ENCODE peak calls at places on chromosomes 6 and 20, in ten cellular contexts. One of them, this sample, is unnamed.

GRCh38 chr6:24935753-24936152 is at the start of gene RIPOR2:
- DNase-seq in fibroblast of the aortic adventitia: no peak
- DNase-seq in NCI-H1105: no peak
- DNase-seq in HCEC 1CT: no peak
- DNase-seq in stimulated activated CD8-positive, alpha-beta memory T cell treated with anti-CD3 and anti-CD28 coated beads, Interleukin-4, amount 100 ng/mL, for 48 hours: peak
- DNase-seq in activated naive CD8-positive, alpha-beta T cell treated with anti-CD3 and anti-CD28 coated beads, Interleukin-2, amount 10 ng/mL, durations not matched to agents 7 days and 5 days: peak
- DNase-seq in fibroblast of lung: no peak
- DNase-seq in foreskin fibroblast: no peak
- DNase-seq in tibial nerve: no peak
- DNase-seq in posterior cingulate gyrus: no peak
- DNase-seq in this sample: no peak

GRCh38 chr20:56985286-56985685 is 281.2 kb downstream of the BMP7 start:
- DNase-seq in fibroblast of the aortic adventitia: no peak
- DNase-seq in NCI-H1105: no peak
- DNase-seq in HCEC 1CT: no peak
- DNase-seq in stimulated activated CD8-positive, alpha-beta memory T cell treated with anti-CD3 and anti-CD28 coated beads, Interleukin-4, amount 100 ng/mL, for 48 hours: no peak
- DNase-seq in activated naive CD8-positive, alpha-beta T cell treated with anti-CD3 and anti-CD28 coated beads, Interleukin-2, amount 10 ng/mL, durations not matched to agents 7 days and 5 days: no peak
- DNase-seq in fibroblast of lung: no peak
- DNase-seq in foreskin fibroblast: peak
- DNase-seq in tibial nerve: no peak
- DNase-seq in posterior cingulate gyrus: no peak
- DNase-seq in this sample: no peak

GRCh38 chr6:53912661-53913060 is 117.9 kb downstream of the LRRC1 start:
- DNase-seq in fibroblast of the aortic adventitia: no peak
- DNase-seq in NCI-H1105: no peak
- DNase-seq in HCEC 1CT: no peak
- DNase-seq in stimulated activated CD8-positive, alpha-beta memory T cell treated with anti-CD3 and anti-CD28 coated beads, Interleukin-4, amount 100 ng/mL, for 48 hours: no peak
- DNase-seq in activated naive CD8-positive, alpha-beta T cell treated with anti-CD3 and anti-CD28 coated beads, Interleukin-2, amount 10 ng/mL, durations not matched to agents 7 days and 5 days: no peak
- DNase-seq in fibroblast of lung: no peak
- DNase-seq in foreskin fibroblast: no peak
- DNase-seq in tibial nerve: no peak
- DNase-seq in posterior cingulate gyrus: no peak
- DNase-seq in this sample: no peak

GRCh38 chr6:119620846-119621570 is 271.4 kb upstream of the MAN1A1 start:
- DNase-seq in fibroblast of the aortic adventitia: peak
- DNase-seq in NCI-H1105: no peak
- DNase-seq in HCEC 1CT: peak
- DNase-seq in stimulated activated CD8-positive, alpha-beta memory T cell treated with anti-CD3 and anti-CD28 coated beads, Interleukin-4, amount 100 ng/mL, for 48 hours: no peak
- DNase-seq in activated naive CD8-positive, alpha-beta T cell treated with anti-CD3 and anti-CD28 coated beads, Interleukin-2, amount 10 ng/mL, durations not matched to agents 7 days and 5 days: no peak
- DNase-seq in fibroblast of lung: peak
- DNase-seq in foreskin fibroblast: peak
- DNase-seq in tibial nerve: no peak
- DNase-seq in posterior cingulate gyrus: no peak
- DNase-seq in this sample: no peak

GRCh38 chr6:169469028-169469427 is 215.4 kb upstream of the THBS2 start:
- DNase-seq in fibroblast of the aortic adventitia: no peak
- DNase-seq in NCI-H1105: no peak
- DNase-seq in HCEC 1CT: no peak
- DNase-seq in stimulated activated CD8-positive, alpha-beta memory T cell treated with anti-CD3 and anti-CD28 coated beads, Interleukin-4, amount 100 ng/mL, for 48 hours: no peak
- DNase-seq in activated naive CD8-positive, alpha-beta T cell treated with anti-CD3 and anti-CD28 coated beads, Interleukin-2, amount 10 ng/mL, durations not matched to agents 7 days and 5 days: no peak
- DNase-seq in fibroblast of lung: no peak
- DNase-seq in foreskin fibroblast: no peak
- DNase-seq in tibial nerve: no peak
- DNase-seq in posterior cingulate gyrus: no peak
- DNase-seq in this sample: no peak

GRCh38 chr6:157929076-157929475 is 52.6 kb upstream of the SYNJ2 start:
- DNase-seq in fibroblast of the aortic adventitia: no peak
- DNase-seq in NCI-H1105: no peak
- DNase-seq in HCEC 1CT: no peak
- DNase-seq in stimulated activated CD8-positive, alpha-beta memory T cell treated with anti-CD3 and anti-CD28 coated beads, Interleukin-4, amount 100 ng/mL, for 48 hours: no peak
- DNase-seq in activated naive CD8-positive, alpha-beta T cell treated with anti-CD3 and anti-CD28 coated beads, Interleukin-2, amount 10 ng/mL, durations not matched to agents 7 days and 5 days: no peak
- DNase-seq in fibroblast of lung: no peak
- DNase-seq in foreskin fibroblast: no peak
- DNase-seq in tibial nerve: no peak
- DNase-seq in posterior cingulate gyrus: no peak
- DNase-seq in this sample: no peak

GRCh38 chr6:139388384-139388783 is 13.9 kb upstream of the CITED2 start:
- DNase-seq in fibroblast of the aortic adventitia: no peak
- DNase-seq in NCI-H1105: no peak
- DNase-seq in HCEC 1CT: no peak
- DNase-seq in stimulated activated CD8-positive, alpha-beta memory T cell treated with anti-CD3 and anti-CD28 coated beads, Interleukin-4, amount 100 ng/mL, for 48 hours: no peak
- DNase-seq in activated naive CD8-positive, alpha-beta T cell treated with anti-CD3 and anti-CD28 coated beads, Interleukin-2, amount 10 ng/mL, durations not matched to agents 7 days and 5 days: no peak
- DNase-seq in fibroblast of lung: no peak
- DNase-seq in foreskin fibroblast: no peak
- DNase-seq in tibial nerve: no peak
- DNase-seq in posterior cingulate gyrus: no peak
- DNase-seq in this sample: no peak

GRCh38 chr6:40328376-40328987 is 258.7 kb downstream of the LRFN2 start:
- DNase-seq in fibroblast of the aortic adventitia: no peak
- DNase-seq in NCI-H1105: peak
- DNase-seq in HCEC 1CT: no peak
- DNase-seq in stimulated activated CD8-positive, alpha-beta memory T cell treated with anti-CD3 and anti-CD28 coated beads, Interleukin-4, amount 100 ng/mL, for 48 hours: peak
- DNase-seq in activated naive CD8-positive, alpha-beta T cell treated with anti-CD3 and anti-CD28 coated beads, Interleukin-2, amount 10 ng/mL, durations not matched to agents 7 days and 5 days: peak
- DNase-seq in fibroblast of lung: no peak
- DNase-seq in foreskin fibroblast: no peak
- DNase-seq in tibial nerve: no peak
- DNase-seq in posterior cingulate gyrus: no peak
- DNase-seq in this sample: peak

GRCh38 chr6:116366740-116367275 is 3.9 kb upstream of the DSE start:
- DNase-seq in fibroblast of the aortic adventitia: no peak
- DNase-seq in NCI-H1105: no peak
- DNase-seq in HCEC 1CT: no peak
- DNase-seq in stimulated activated CD8-positive, alpha-beta memory T cell treated with anti-CD3 and anti-CD28 coated beads, Interleukin-4, amount 100 ng/mL, for 48 hours: no peak
- DNase-seq in activated naive CD8-positive, alpha-beta T cell treated with anti-CD3 and anti-CD28 coated beads, Interleukin-2, amount 10 ng/mL, durations not matched to agents 7 days and 5 days: no peak
- DNase-seq in fibroblast of lung: no peak
- DNase-seq in foreskin fibroblast: no peak
- DNase-seq in tibial nerve: no peak
- DNase-seq in posterior cingulate gyrus: no peak
- DNase-seq in this sample: peak

GRCh38 chr6:13457577-13457976 is 29.8 kb downstream of the GFOD1 start:
- DNase-seq in fibroblast of the aortic adventitia: peak
- DNase-seq in NCI-H1105: no peak
- DNase-seq in HCEC 1CT: peak
- DNase-seq in stimulated activated CD8-positive, alpha-beta memory T cell treated with anti-CD3 and anti-CD28 coated beads, Interleukin-4, amount 100 ng/mL, for 48 hours: no peak
- DNase-seq in activated naive CD8-positive, alpha-beta T cell treated with anti-CD3 and anti-CD28 coated beads, Interleukin-2, amount 10 ng/mL, durations not matched to agents 7 days and 5 days: no peak
- DNase-seq in fibroblast of lung: peak
- DNase-seq in foreskin fibroblast: peak
- DNase-seq in tibial nerve: no peak
- DNase-seq in posterior cingulate gyrus: no peak
- DNase-seq in this sample: no peak

GRCh38 chr6:24851086-24851485 is 52.4 kb upstream of the ARMH2 start:
- DNase-seq in fibroblast of the aortic adventitia: no peak
- DNase-seq in NCI-H1105: no peak
- DNase-seq in HCEC 1CT: no peak
- DNase-seq in stimulated activated CD8-positive, alpha-beta memory T cell treated with anti-CD3 and anti-CD28 coated beads, Interleukin-4, amount 100 ng/mL, for 48 hours: no peak
- DNase-seq in activated naive CD8-positive, alpha-beta T cell treated with anti-CD3 and anti-CD28 coated beads, Interleukin-2, amount 10 ng/mL, durations not matched to agents 7 days and 5 days: no peak
- DNase-seq in fibroblast of lung: no peak
- DNase-seq in foreskin fibroblast: no peak
- DNase-seq in tibial nerve: no peak
- DNase-seq in posterior cingulate gyrus: no peak
- DNase-seq in this sample: no peak

GRCh38 chr6:106334646-106335448 is 9.3 kb upstream of the ATG5 start:
- DNase-seq in fibroblast of the aortic adventitia: peak
- DNase-seq in NCI-H1105: peak
- DNase-seq in HCEC 1CT: peak
- DNase-seq in stimulated activated CD8-positive, alpha-beta memory T cell treated with anti-CD3 and anti-CD28 coated beads, Interleukin-4, amount 100 ng/mL, for 48 hours: peak
- DNase-seq in activated naive CD8-positive, alpha-beta T cell treated with anti-CD3 and anti-CD28 coated beads, Interleukin-2, amount 10 ng/mL, durations not matched to agents 7 days and 5 days: peak
- DNase-seq in fibroblast of lung: peak
- DNase-seq in foreskin fibroblast: peak
- DNase-seq in tibial nerve: no peak
- DNase-seq in posterior cingulate gyrus: no peak
- DNase-seq in this sample: peak

GRCh38 chr6:46781478-46782378 is 11.5 kb upstream of the MEP1A start:
- DNase-seq in fibroblast of the aortic adventitia: peak
- DNase-seq in NCI-H1105: peak
- DNase-seq in HCEC 1CT: peak
- DNase-seq in stimulated activated CD8-positive, alpha-beta memory T cell treated with anti-CD3 and anti-CD28 coated beads, Interleukin-4, amount 100 ng/mL, for 48 hours: peak
- DNase-seq in activated naive CD8-positive, alpha-beta T cell treated with anti-CD3 and anti-CD28 coated beads, Interleukin-2, amount 10 ng/mL, durations not matched to agents 7 days and 5 days: no peak
- DNase-seq in fibroblast of lung: peak
- DNase-seq in foreskin fibroblast: peak
- DNase-seq in tibial nerve: peak
- DNase-seq in posterior cingulate gyrus: peak
- DNase-seq in this sample: peak

GRCh38 chr20:56412473-56412790 is 372 bp downstream of the CASS4 start:
- DNase-seq in fibroblast of the aortic adventitia: no peak
- DNase-seq in NCI-H1105: no peak
- DNase-seq in HCEC 1CT: no peak
- DNase-seq in stimulated activated CD8-positive, alpha-beta memory T cell treated with anti-CD3 and anti-CD28 coated beads, Interleukin-4, amount 100 ng/mL, for 48 hours: no peak
- DNase-seq in activated naive CD8-positive, alpha-beta T cell treated with anti-CD3 and anti-CD28 coated beads, Interleukin-2, amount 10 ng/mL, durations not matched to agents 7 days and 5 days: no peak
- DNase-seq in fibroblast of lung: no peak
- DNase-seq in foreskin fibroblast: no peak
- DNase-seq in tibial nerve: no peak
- DNase-seq in posterior cingulate gyrus: no peak
- DNase-seq in this sample: no peak

GRCh38 chr6:11412616-11413015 is 124.9 kb upstream of the TMEM170B start:
- DNase-seq in fibroblast of the aortic adventitia: no peak
- DNase-seq in NCI-H1105: no peak
- DNase-seq in HCEC 1CT: no peak
- DNase-seq in stimulated activated CD8-positive, alpha-beta memory T cell treated with anti-CD3 and anti-CD28 coated beads, Interleukin-4, amount 100 ng/mL, for 48 hours: no peak
- DNase-seq in activated naive CD8-positive, alpha-beta T cell treated with anti-CD3 and anti-CD28 coated beads, Interleukin-2, amount 10 ng/mL, durations not matched to agents 7 days and 5 days: no peak
- DNase-seq in fibroblast of lung: no peak
- DNase-seq in foreskin fibroblast: no peak
- DNase-seq in tibial nerve: no peak
- DNase-seq in posterior cingulate gyrus: no peak
- DNase-seq in this sample: no peak

GRCh38 chr6:155419161-155419560 is 36.5 kb downstream of the NOX3 start:
- DNase-seq in fibroblast of the aortic adventitia: peak
- DNase-seq in NCI-H1105: no peak
- DNase-seq in HCEC 1CT: peak
- DNase-seq in stimulated activated CD8-positive, alpha-beta memory T cell treated with anti-CD3 and anti-CD28 coated beads, Interleukin-4, amount 100 ng/mL, for 48 hours: no peak
- DNase-seq in activated naive CD8-positive, alpha-beta T cell treated with anti-CD3 and anti-CD28 coated beads, Interleukin-2, amount 10 ng/mL, durations not matched to agents 7 days and 5 days: no peak
- DNase-seq in fibroblast of lung: no peak
- DNase-seq in foreskin fibroblast: peak
- DNase-seq in tibial nerve: no peak
- DNase-seq in posterior cingulate gyrus: no peak
- DNase-seq in this sample: no peak

GRCh38 chr6:72182337-72183246 is 296.2 kb downstream of the RIMS1 start:
- DNase-seq in fibroblast of the aortic adventitia: no peak
- DNase-seq in NCI-H1105: peak
- DNase-seq in HCEC 1CT: no peak
- DNase-seq in stimulated activated CD8-positive, alpha-beta memory T cell treated with anti-CD3 and anti-CD28 coated beads, Interleukin-4, amount 100 ng/mL, for 48 hours: no peak
- DNase-seq in activated naive CD8-positive, alpha-beta T cell treated with anti-CD3 and anti-CD28 coated beads, Interleukin-2, amount 10 ng/mL, durations not matched to agents 7 days and 5 days: peak
- DNase-seq in fibroblast of lung: peak
- DNase-seq in foreskin fibroblast: peak
- DNase-seq in tibial nerve: no peak
- DNase-seq in posterior cingulate gyrus: peak
- DNase-seq in this sample: peak

GRCh38 chr20:5531318-5532081 is 214.7 kb upstream of the PROKR2 start:
- DNase-seq in fibroblast of the aortic adventitia: peak
- DNase-seq in NCI-H1105: no peak
- DNase-seq in HCEC 1CT: no peak
- DNase-seq in stimulated activated CD8-positive, alpha-beta memory T cell treated with anti-CD3 and anti-CD28 coated beads, Interleukin-4, amount 100 ng/mL, for 48 hours: no peak
- DNase-seq in activated naive CD8-positive, alpha-beta T cell treated with anti-CD3 and anti-CD28 coated beads, Interleukin-2, amount 10 ng/mL, durations not matched to agents 7 days and 5 days: no peak
- DNase-seq in fibroblast of lung: peak
- DNase-seq in foreskin fibroblast: peak
- DNase-seq in tibial nerve: no peak
- DNase-seq in posterior cingulate gyrus: no peak
- DNase-seq in this sample: no peak

GRCh38 chr6:28658475-28659249 is 133.0 kb downstream of the GPX5 start:
- DNase-seq in fibroblast of the aortic adventitia: peak
- DNase-seq in NCI-H1105: no peak
- DNase-seq in HCEC 1CT: peak
- DNase-seq in stimulated activated CD8-positive, alpha-beta memory T cell treated with anti-CD3 and anti-CD28 coated beads, Interleukin-4, amount 100 ng/mL, for 48 hours: no peak
- DNase-seq in activated naive CD8-positive, alpha-beta T cell treated with anti-CD3 and anti-CD28 coated beads, Interleukin-2, amount 10 ng/mL, durations not matched to agents 7 days and 5 days: no peak
- DNase-seq in fibroblast of lung: peak
- DNase-seq in foreskin fibroblast: no peak
- DNase-seq in tibial nerve: no peak
- DNase-seq in posterior cingulate gyrus: no peak
- DNase-seq in this sample: no peak

GRCh38 chr6:89289710-89290109 is 25.4 kb downstream of the GABRR2 start:
- DNase-seq in fibroblast of the aortic adventitia: no peak
- DNase-seq in NCI-H1105: no peak
- DNase-seq in HCEC 1CT: no peak
- DNase-seq in stimulated activated CD8-positive, alpha-beta memory T cell treated with anti-CD3 and anti-CD28 coated beads, Interleukin-4, amount 100 ng/mL, for 48 hours: no peak
- DNase-seq in activated naive CD8-positive, alpha-beta T cell treated with anti-CD3 and anti-CD28 coated beads, Interleukin-2, amount 10 ng/mL, durations not matched to agents 7 days and 5 days: no peak
- DNase-seq in fibroblast of lung: no peak
- DNase-seq in foreskin fibroblast: no peak
- DNase-seq in tibial nerve: no peak
- DNase-seq in posterior cingulate gyrus: no peak
- DNase-seq in this sample: no peak

GRCh38 chr6:5636210-5637030 is 370.3 kb downstream of the NRN1 start:
- DNase-seq in fibroblast of the aortic adventitia: peak
- DNase-seq in NCI-H1105: no peak
- DNase-seq in HCEC 1CT: no peak
- DNase-seq in stimulated activated CD8-positive, alpha-beta memory T cell treated with anti-CD3 and anti-CD28 coated beads, Interleukin-4, amount 100 ng/mL, for 48 hours: no peak
- DNase-seq in activated naive CD8-positive, alpha-beta T cell treated with anti-CD3 and anti-CD28 coated beads, Interleukin-2, amount 10 ng/mL, durations not matched to agents 7 days and 5 days: no peak
- DNase-seq in fibroblast of lung: no peak
- DNase-seq in foreskin fibroblast: no peak
- DNase-seq in tibial nerve: no peak
- DNase-seq in posterior cingulate gyrus: no peak
- DNase-seq in this sample: peak

GRCh38 chr6:277746-278145 is 14.5 kb upstream of the DUSP22 start:
- DNase-seq in fibroblast of the aortic adventitia: no peak
- DNase-seq in NCI-H1105: no peak
- DNase-seq in HCEC 1CT: no peak
- DNase-seq in stimulated activated CD8-positive, alpha-beta memory T cell treated with anti-CD3 and anti-CD28 coated beads, Interleukin-4, amount 100 ng/mL, for 48 hours: no peak
- DNase-seq in activated naive CD8-positive, alpha-beta T cell treated with anti-CD3 and anti-CD28 coated beads, Interleukin-2, amount 10 ng/mL, durations not matched to agents 7 days and 5 days: no peak
- DNase-seq in fibroblast of lung: no peak
- DNase-seq in foreskin fibroblast: no peak
- DNase-seq in tibial nerve: no peak
- DNase-seq in posterior cingulate gyrus: no peak
- DNase-seq in this sample: no peak

GRCh38 chr20:22354647-22355046 is 229.7 kb downstream of the FOXA2 start:
- DNase-seq in fibroblast of the aortic adventitia: no peak
- DNase-seq in NCI-H1105: no peak
- DNase-seq in HCEC 1CT: no peak
- DNase-seq in stimulated activated CD8-positive, alpha-beta memory T cell treated with anti-CD3 and anti-CD28 coated beads, Interleukin-4, amount 100 ng/mL, for 48 hours: no peak
- DNase-seq in activated naive CD8-positive, alpha-beta T cell treated with anti-CD3 and anti-CD28 coated beads, Interleukin-2, amount 10 ng/mL, durations not matched to agents 7 days and 5 days: no peak
- DNase-seq in fibroblast of lung: no peak
- DNase-seq in foreskin fibroblast: no peak
- DNase-seq in tibial nerve: no peak
- DNase-seq in posterior cingulate gyrus: no peak
- DNase-seq in this sample: no peak

GRCh38 chr6:54515713-54516112 is 207.5 kb downstream of the TINAG start:
- DNase-seq in fibroblast of the aortic adventitia: no peak
- DNase-seq in NCI-H1105: no peak
- DNase-seq in HCEC 1CT: no peak
- DNase-seq in stimulated activated CD8-positive, alpha-beta memory T cell treated with anti-CD3 and anti-CD28 coated beads, Interleukin-4, amount 100 ng/mL, for 48 hours: no peak
- DNase-seq in activated naive CD8-positive, alpha-beta T cell treated with anti-CD3 and anti-CD28 coated beads, Interleukin-2, amount 10 ng/mL, durations not matched to agents 7 days and 5 days: no peak
- DNase-seq in fibroblast of lung: no peak
- DNase-seq in foreskin fibroblast: peak
- DNase-seq in tibial nerve: no peak
- DNase-seq in posterior cingulate gyrus: no peak
- DNase-seq in this sample: no peak

GRCh38 chr6:111837007-111837406 is 36.2 kb downstream of the FYN start:
- DNase-seq in fibroblast of the aortic adventitia: no peak
- DNase-seq in NCI-H1105: no peak
- DNase-seq in HCEC 1CT: no peak
- DNase-seq in stimulated activated CD8-positive, alpha-beta memory T cell treated with anti-CD3 and anti-CD28 coated beads, Interleukin-4, amount 100 ng/mL, for 48 hours: no peak
- DNase-seq in activated naive CD8-positive, alpha-beta T cell treated with anti-CD3 and anti-CD28 coated beads, Interleukin-2, amount 10 ng/mL, durations not matched to agents 7 days and 5 days: no peak
- DNase-seq in fibroblast of lung: no peak
- DNase-seq in foreskin fibroblast: no peak
- DNase-seq in tibial nerve: no peak
- DNase-seq in posterior cingulate gyrus: no peak
- DNase-seq in this sample: no peak

GRCh38 chr20:428658-429200 is 20.6 kb downstream of the RBCK1 start:
- DNase-seq in fibroblast of the aortic adventitia: no peak
- DNase-seq in NCI-H1105: no peak
- DNase-seq in HCEC 1CT: no peak
- DNase-seq in stimulated activated CD8-positive, alpha-beta memory T cell treated with anti-CD3 and anti-CD28 coated beads, Interleukin-4, amount 100 ng/mL, for 48 hours: no peak
- DNase-seq in activated naive CD8-positive, alpha-beta T cell treated with anti-CD3 and anti-CD28 coated beads, Interleukin-2, amount 10 ng/mL, durations not matched to agents 7 days and 5 days: no peak
- DNase-seq in fibroblast of lung: no peak
- DNase-seq in foreskin fibroblast: no peak
- DNase-seq in tibial nerve: no peak
- DNase-seq in posterior cingulate gyrus: no peak
- DNase-seq in this sample: no peak

This sample was measured in SK-N-DZ.